ENCODE peak calls at places on chromosomes 3 and 15, in four cellular contexts. G is psoas muscle, B is heart right ventricle, X is body of pancreas. A is an unnamed sample. For H3K36me3 and H3K9me3, the result is how much of the 10 kb centered on the place peaks cover.

GRCh38 chr3:98962189-98962930 is 60.9 kb upstream of the DCBLD2 start:
- DNase-seq in X (no peak), B (no peak), G (no peak), A (no peak)

GRCh38 chr15:74378853-74379252 is 11.4 kb upstream of the CYP11A1 start:
- DNase-seq in B (no peak), G (peak), X (no peak), A (no peak)

GRCh38 chr15:98663045-98663444 is 14.7 kb downstream of the IGF1R start:
- DNase-seq in G (no peak), X (no peak), B (no peak), A (no peak)

GRCh38 chr3:38114052-38114874 is 22.7 kb downstream of the ACAA1 start:
- DNase-seq in G (no peak), B (no peak), X (no peak), A (no peak)

GRCh38 chr3:37523361-37523760 is 338.3 kb upstream of the CTDSPL start:
- DNase-seq in B (no peak), X (no peak), G (no peak), A (no peak)

GRCh38 chr3:25047058-25047457 is 381.0 kb upstream of the RARB start:
- DNase-seq in X (no peak), G (no peak), B (no peak), A (peak)

GRCh38 chr15:23565395-23566069 is at the start of gene MKRN3:
- DNase-seq in X (peak), B (no peak), G (peak), A (no peak)

GRCh38 chr3:175193815-175194518 is 334.8 kb downstream of the NAALADL2 start:
- DNase-seq in G (no peak), X (no peak), B (no peak), A (no peak)

GRCh38 chr3:148075829-148076716 is 621.6 kb upstream of the AGTR1 start:
- DNase-seq in B (no peak), X (no peak), G (no peak), A (peak)

GRCh38 chr3:14876942-14877341 is 58.2 kb downstream of the FGD5 start:
- DNase-seq in G (peak), X (peak), B (peak), A (peak)

GRCh38 chr15:69468241-69469121 is 15.9 kb downstream of the RPLP1 start:
- DNase-seq in X (no peak), B (no peak), G (no peak), A (peak)

GRCh38 chr3:133125171-133125570 is 87.0 kb downstream of the TMEM108 start:
- DNase-seq in B (no peak), G (no peak), X (no peak), A (no peak)

GRCh38 chr3:44942202-44942921 is 33.6 kb downstream of the ZDHHC3 start:
- DNase-seq in B (no peak), G (no peak), X (no peak), A (no peak)

GRCh38 chr3:16548721-16549120 is 35.2 kb upstream of the RFTN1 start:
- DNase-seq in G (no peak), X (no peak), B (no peak), A (no peak)

GRCh38 chr3:182081096-182081495 is 369.4 kb downstream of the SOX2 start:
- DNase-seq in G (no peak), B (no peak), X (no peak), A (no peak)

GRCh38 chr15:87733005-87733404 is 523.5 kb downstream of the NTRK3 start:
- DNase-seq in G (no peak), B (no peak), X (no peak), A (no peak)

GRCh38 chr3:71301001-71301400 is 282.5 kb downstream of the FOXP1 start:
- DNase-seq in X (no peak), G (no peak), B (no peak), A (no peak)

GRCh38 chr3:78919021-78919755 is 848.6 kb downstream of the ROBO1 start:
- DNase-seq in X (no peak), B (no peak), G (no peak), A (no peak)

GRCh38 chr15:67021455-67021854 is 43.9 kb upstream of the SMAD3 start:
- DNase-seq in B (no peak), G (no peak), X (no peak), A (no peak)

GRCh38 chr3:116020495-116020894 is 397.2 kb downstream of the GAP43 start:
- DNase-seq in B (no peak), X (no peak), G (no peak), A (no peak)

GRCh38 chr15:62698646-62699045 is 343.9 kb upstream of the TPM1 start:
- DNase-seq in X (no peak), B (no peak), G (no peak), A (no peak)

GRCh38 chr15:58403581-58403980 is 28.2 kb upstream of the LIPC start:
- DNase-seq in X (no peak), B (no peak), G (no peak), A (no peak)

GRCh38 chr3:184748219-184749135 is 36.6 kb upstream of the MAGEF1 start:
- DNase-seq in X (no peak), B (no peak), G (no peak), A (no peak)

GRCh38 chr15:79003896-79004295 is 59.0 kb upstream of the CTSH start:
- DNase-seq in G (no peak), B (no peak), X (no peak), A (no peak)

DNA sequence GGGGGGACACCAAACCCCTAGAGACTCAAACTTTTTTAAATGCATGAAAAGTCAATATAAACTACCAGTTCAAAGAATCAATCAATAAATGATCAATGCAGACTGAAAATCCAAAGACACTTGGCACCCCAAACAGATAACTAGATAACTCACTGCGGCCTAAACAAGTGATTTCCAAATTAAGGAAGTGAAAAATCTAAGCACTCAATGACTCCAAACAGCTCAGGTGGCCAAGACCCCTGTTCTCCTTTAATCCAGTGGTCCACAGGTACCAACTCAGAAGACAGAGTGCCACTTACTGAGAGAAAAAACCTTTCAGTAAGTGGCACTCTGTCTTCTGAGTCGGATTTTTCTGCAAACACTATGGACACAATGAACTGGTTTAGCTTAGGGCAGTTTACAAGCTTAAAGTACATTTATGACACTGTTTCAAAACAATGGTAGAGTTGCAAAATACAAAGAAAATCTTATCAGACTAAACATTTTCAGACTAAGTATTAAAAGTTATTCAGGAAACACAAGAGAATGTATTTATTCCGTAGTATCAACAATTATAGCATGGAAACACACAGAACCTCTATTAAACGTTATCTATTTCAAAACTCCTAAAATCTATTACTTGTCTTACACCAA is 4.7 kb downstream of the DLG1 start:
- DNase-seq in B (no peak), X (no peak), G (no peak), A (no peak)
- H3K36me3 ChIP-seq in B (half or more), X (under half), G (under half), A (under half)

DNA sequence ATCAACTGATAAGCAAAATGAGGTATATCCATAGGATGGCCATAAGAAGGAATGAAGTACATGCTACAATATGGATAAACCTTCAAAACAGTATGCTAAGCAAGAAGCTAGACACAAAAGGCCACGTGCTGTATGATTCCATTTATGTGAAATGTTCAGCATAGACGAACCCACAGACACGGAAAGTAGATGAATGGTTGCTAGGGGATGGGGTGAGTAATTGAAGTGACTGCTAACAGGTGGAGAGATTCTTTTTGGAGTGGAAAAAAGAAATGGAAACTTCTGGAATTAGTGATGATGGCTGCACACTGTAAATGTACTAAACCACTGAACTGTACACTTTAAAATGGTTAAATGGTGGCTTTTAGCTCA is 630 bp upstream of the EFCAB12 start:
- DNase-seq in X (no peak), G (no peak), B (no peak), A (no peak)
- H3K27ac ChIP-seq in X (peak), G (peak), B (no peak), A (no peak)

GRCh38 chr3:6099458-6100137 is 761.3 kb upstream of the GRM7 start:
- DNase-seq in X (no peak), G (no peak), B (no peak), A (no peak)
- H3K9me3 ChIP-seq in X (under half), G (under half), B (under half), A (under half)

GRCh38 chr15:38536201-38536676 is 28.4 kb downstream of the RASGRP1 start:
- DNase-seq in X (peak), G (peak), B (no peak), A (peak)

GRCh38 chr15:38533416-38533915 is 31.1 kb downstream of the RASGRP1 start:
- DNase-seq in B (no peak), G (no peak), X (no peak), A (no peak)

GRCh38 chr15:38533926-38534325 is 30.7 kb downstream of the RASGRP1 start:
- DNase-seq in G (no peak), B (no peak), X (no peak), A (no peak)

GRCh38 chr15:38535451-38536200 is 29.0 kb downstream of the RASGRP1 start:
- DNase-seq in G (no peak), X (no peak), B (no peak), A (no peak)

DNA sequence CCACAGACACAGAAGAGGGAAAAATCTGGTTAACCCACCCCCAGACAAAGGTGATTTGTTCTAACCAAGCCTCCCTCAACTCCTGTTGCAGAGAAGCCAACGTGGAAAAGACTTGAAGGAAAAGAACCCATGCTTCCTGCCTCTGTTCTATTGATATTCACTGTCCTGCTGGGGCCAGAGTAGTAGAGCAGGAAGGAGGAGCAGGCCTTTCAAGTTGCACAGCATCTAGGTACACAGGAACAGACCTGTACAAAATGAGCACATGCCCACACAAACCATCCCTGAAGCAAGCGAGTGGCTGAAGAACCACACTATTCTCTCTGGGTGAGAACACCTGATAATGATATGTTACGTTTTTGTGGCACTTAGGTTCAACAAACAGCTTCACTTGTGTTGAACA is 29.9 kb downstream of the RASGRP1 start:
- DNase-seq in G (no peak), X (no peak), B (no peak), A (no peak)
- H3K36me3 ChIP-seq in G (under half), X (under half), B (under half), A (under half)

GRCh38 chr3:143158549-143158988 is 39.0 kb downstream of the CHST2 start:
- DNase-seq in B (no peak), X (no peak), G (no peak), A (no peak)

GRCh38 chr3:143155756-143156155 is 36.2 kb downstream of the CHST2 start:
- DNase-seq in B (no peak), G (no peak), X (no peak), A (no peak)

GRCh38 chr3:143163562-143163961 is 44.0 kb downstream of the CHST2 start:
- DNase-seq in G (no peak), B (no peak), X (no peak), A (no peak)

GRCh38 chr3:143157957-143158548 is 38.5 kb downstream of the CHST2 start:
- DNase-seq in X (no peak), G (no peak), B (no peak), A (no peak)
- H3K27ac ChIP-seq in X (no peak), G (peak), B (no peak), A (no peak)

GRCh38 chr15:33045066-33045810 is 149.3 kb downstream of the FMN1 start:
- DNase-seq in X (no peak), G (no peak), B (no peak), A (no peak)

GRCh38 chr15:33047077-33047476 is 147.4 kb downstream of the FMN1 start:
- DNase-seq in G (no peak), X (no peak), B (no peak), A (no peak)

GRCh38 chr15:33044598-33044997 is 149.9 kb downstream of the FMN1 start:
- DNase-seq in B (no peak), X (no peak), G (no peak), A (no peak)

GRCh38 chr15:33051528-33051927 is 143.0 kb downstream of the FMN1 start:
- DNase-seq in X (no peak), B (no peak), G (no peak), A (no peak)

GRCh38 chr15:33048255-33048654 is 146.3 kb downstream of the FMN1 start:
- DNase-seq in G (no peak), B (no peak), X (no peak), A (no peak)
- H3K9me3 ChIP-seq in G (under half), B (under half), X (under half), A (under half)

A was measured in adrenal gland.